ENCODE peak calls at places on chromosomes 12 and 14, in ten cellular contexts. F, J, H, P, M, D, U, G, T and C are unnamed samples. For H3K9me3, the result is how much of the 10 kb centered on the place peaks cover.

GRCh38 chr14:101884537-101885253 is 79.7 kb upstream of the DYNC1H1 start:
- DNase-seq in F (no peak), J (no peak), H (no peak), P (no peak), M (no peak), D (no peak), U (no peak), G (no peak), T (no peak), C (no peak)

GRCh38 chr14:69580009-69580577 is 5.4 kb upstream of the CCDC177 start:
- DNase-seq in F (no peak), J (peak), H (peak), P (no peak), M (peak), D (peak), U (no peak), G (no peak), T (no peak), C (no peak)

GRCh38 chr14:104639889-104640548 is 35.4 kb upstream of the TMEM179 start:
- DNase-seq in F (peak), J (peak), H (peak), P (peak), M (peak), D (peak), U (no peak), G (peak), T (peak), C (peak)

GRCh38 chr12:114885501-114885900 is 201.5 kb upstream of the TBX3 start:
- DNase-seq in F (no peak), J (no peak), H (no peak), P (no peak), M (no peak), D (no peak), U (no peak), G (no peak), T (no peak), C (no peak)

GRCh38 chr12:26318661-26319068 is 123.3 kb downstream of the SSPN start:
- DNase-seq in F (peak), J (no peak), H (peak), P (peak), M (peak), D (no peak), U (peak), G (peak), T (peak), C (no peak)

GRCh38 chr12:19220205-19220604 is 90.7 kb downstream of the PLEKHA5 start:
- DNase-seq in F (no peak), J (no peak), H (no peak), P (no peak), M (peak), D (no peak), U (no peak), G (no peak), T (no peak), C (no peak)

GRCh38 chr14:103819503-103820307 is 27.7 kb downstream of the PPP1R13B start:
- DNase-seq in F (peak), J (no peak), H (no peak), P (no peak), M (no peak), D (no peak), U (no peak), G (peak), T (no peak), C (no peak)

GRCh38 chr12:3129301-3130052 is 52.3 kb downstream of the TSPAN9 start:
- DNase-seq in F (no peak), J (peak), H (no peak), P (no peak), M (peak), D (peak), U (no peak), G (no peak), T (no peak), C (no peak)

GRCh38 chr12:93569656-93570551 is 2.6 kb upstream of the SOCS2 start:
- DNase-seq in F (peak), J (peak), H (peak), P (peak), M (peak), D (peak), U (peak), G (peak), T (peak), C (peak)

GRCh38 chr14:86796221-86797074 is 1196.5 kb downstream of the GALC start:
- DNase-seq in F (no peak), J (no peak), H (no peak), P (no peak), M (peak), D (no peak), U (no peak), G (no peak), T (no peak), C (no peak)

GRCh38 chr14:50943943-50944646 is at the start of gene PYGL:
- DNase-seq in F (peak), J (no peak), H (peak), P (peak), M (peak), D (peak), U (peak), G (peak), T (peak), C (no peak)

GRCh38 chr14:95311752-95312151 is 8.0 kb downstream of the CLMN start:
- DNase-seq in F (no peak), J (no peak), H (no peak), P (no peak), M (no peak), D (no peak), U (no peak), G (no peak), T (no peak), C (no peak)

GRCh38 chr14:101844752-101845151 is 83.2 kb downstream of the PPP2R5C start:
- DNase-seq in F (no peak), J (no peak), H (no peak), P (no peak), M (no peak), D (no peak), U (no peak), G (no peak), T (no peak), C (no peak)

GRCh38 chr12:12985817-12986408 is 14.2 kb downstream of the HEBP1 start:
- DNase-seq in F (no peak), J (no peak), H (peak), P (no peak), M (peak), D (no peak), U (no peak), G (no peak), T (peak), C (no peak)

GRCh38 chr12:96878704-96879103 is 28.4 kb upstream of the NEDD1 start:
- DNase-seq in F (no peak), J (no peak), H (no peak), P (no peak), M (peak), D (no peak), U (no peak), G (no peak), T (no peak), C (no peak)

GRCh38 chr12:88153959-88154358 is 11.9 kb downstream of the TMTC3 start:
- DNase-seq in F (no peak), J (no peak), H (no peak), P (no peak), M (peak), D (peak), U (no peak), G (no peak), T (no peak), C (no peak)

GRCh38 chr14:22339277-22339676 is 249.7 kb downstream of the DAD1 start:
- DNase-seq in F (peak), J (no peak), H (no peak), P (no peak), M (peak), D (no peak), U (peak), G (peak), T (peak), C (no peak)

GRCh38 chr12:114812858-114813761 is 129.1 kb upstream of the TBX3 start:
- DNase-seq in F (peak), J (no peak), H (no peak), P (no peak), M (peak), D (no peak), U (no peak), G (peak), T (no peak), C (no peak)

GRCh38 chr12:78555802-78556201 is 308.8 kb upstream of the SYT1 start:
- DNase-seq in F (no peak), J (no peak), H (no peak), P (no peak), M (no peak), D (no peak), U (no peak), G (no peak), T (no peak), C (no peak)

GRCh38 chr12:80040075-80040738 is 59.1 kb upstream of the OTOGL start:
- DNase-seq in F (no peak), J (no peak), H (no peak), P (no peak), M (peak), D (no peak), U (no peak), G (no peak), T (no peak), C (no peak)

GRCh38 chr12:65881965-65882413 is 57.7 kb downstream of the HMGA2 start:
- DNase-seq in F (peak), J (no peak), H (no peak), P (peak), M (peak), D (no peak), U (peak), G (peak), T (peak), C (no peak)

GRCh38 chr12:54352891-54353874 is 11.1 kb downstream of the GPR84 start:
- DNase-seq in F (peak), J (no peak), H (no peak), P (no peak), M (peak), D (no peak), U (no peak), G (peak), T (no peak), C (no peak)

GRCh38 chr14:26448181-26448855 is 149.5 kb downstream of the NOVA1 start:
- DNase-seq in F (no peak), J (no peak), H (no peak), P (peak), M (no peak), D (no peak), U (no peak), G (no peak), T (no peak), C (no peak)

GRCh38 chr12:58711968-58712367 is 208.3 kb downstream of the LRIG3 start:
- DNase-seq in F (no peak), J (no peak), H (no peak), P (no peak), M (peak), D (no peak), U (no peak), G (no peak), T (no peak), C (no peak)

GRCh38 chr12:17079251-17079909 is 473.4 kb upstream of the LMO3 start:
- DNase-seq in F (no peak), J (no peak), H (no peak), P (no peak), M (no peak), D (no peak), U (no peak), G (no peak), T (no peak), C (no peak)

GRCh38 chr14:52703225-52703624 is 3.8 kb upstream of the PSMC6 start:
- DNase-seq in F (no peak), J (no peak), H (peak), P (no peak), M (peak), D (no peak), U (no peak), G (no peak), T (peak), C (no peak)

GRCh38 chr14:101833045-101833444 is 71.5 kb downstream of the PPP2R5C start:
- DNase-seq in F (peak), J (no peak), H (no peak), P (no peak), M (no peak), D (no peak), U (no peak), G (no peak), T (no peak), C (no peak)

GRCh38 chr14:39459795-39460478 is 27.7 kb upstream of the FBXO33 start:
- DNase-seq in F (no peak), J (no peak), H (no peak), P (no peak), M (no peak), D (no peak), U (no peak), G (no peak), T (no peak), C (no peak)

GRCh38 chr12:71160585-71160984 is 2.8 kb upstream of the TSPAN8 start:
- DNase-seq in F (no peak), J (no peak), H (no peak), P (no peak), M (no peak), D (no peak), U (no peak), G (no peak), T (no peak), C (no peak)

GRCh38 chr12:121872546-121873223 is 14.0 kb upstream of the HPD start:
- DNase-seq in F (peak), J (no peak), H (no peak), P (no peak), M (peak), D (no peak), U (no peak), G (no peak), T (peak), C (no peak)

GRCh38 chr14:97726661-97727060 is 929.5 kb downstream of the VRK1 start:
- DNase-seq in F (no peak), J (no peak), H (no peak), P (no peak), M (no peak), D (no peak), U (no peak), G (no peak), T (no peak), C (no peak)

GRCh38 chr14:39364509-39364908 is 67.7 kb downstream of the FBXO33 start:
- DNase-seq in F (no peak), J (no peak), H (no peak), P (no peak), M (no peak), D (no peak), U (no peak), G (no peak), T (no peak), C (no peak)

GRCh38 chr14:95862243-95862642 is 14.4 kb upstream of the TUNAR start:
- DNase-seq in F (no peak), J (no peak), H (no peak), P (no peak), M (peak), D (no peak), U (no peak), G (no peak), T (no peak), C (no peak)

GRCh38 chr14:20512139-20512905 is 7.0 kb downstream of the RNASE10 start:
- DNase-seq in F (no peak), J (no peak), H (no peak), P (no peak), M (peak), D (no peak), U (no peak), G (no peak), T (no peak), C (no peak)

GRCh38 chr14:103526247-103526913 is 2.6 kb upstream of the TRMT61A start:
- DNase-seq in F (no peak), J (no peak), H (no peak), P (no peak), M (no peak), D (no peak), U (no peak), G (no peak), T (peak), C (no peak)

GRCh38 chr14:104190396-104191000 is 52.1 kb downstream of the KIF26A start:
- DNase-seq in F (no peak), J (no peak), H (no peak), P (no peak), M (no peak), D (no peak), U (no peak), G (no peak), T (no peak), C (no peak)

GRCh38 chr12:123107926-123108681 is 42.8 kb downstream of the PITPNM2 start:
- DNase-seq in F (no peak), J (no peak), H (no peak), P (no peak), M (no peak), D (no peak), U (peak), G (peak), T (no peak), C (no peak)

GRCh38 chr14:68794856-68795601 is 2.2 kb upstream of the ZFP36L1 start:
- DNase-seq in F (peak), J (peak), H (peak), P (peak), M (peak), D (peak), U (no peak), G (peak), T (peak), C (no peak)

GRCh38 chr12:105212431-105212830 is 23.5 kb downstream of the APPL2 start:
- DNase-seq in F (no peak), J (no peak), H (no peak), P (no peak), M (peak), D (no peak), U (no peak), G (no peak), T (no peak), C (no peak)
- H3K9me3 ChIP-seq in F (under half), J (under half), H (under half), P (under half), M (under half), D (under half), U (under half), G (under half), T (under half), C (under half)

GRCh38 chr12:124940143-124940392 is 25.6 kb upstream of the UBC start:
- DNase-seq in F (no peak), J (no peak), H (no peak), P (no peak), M (no peak), D (no peak), U (no peak), G (no peak), T (no peak), C (no peak)

GRCh38 chr12:124938606-124939427 is 24.4 kb upstream of the UBC start:
- DNase-seq in F (peak), J (peak), H (peak), P (peak), M (peak), D (peak), U (no peak), G (peak), T (peak), C (peak)

GRCh38 chr12:124940393-124941169 is 26.1 kb upstream of the UBC start:
- DNase-seq in F (peak), J (peak), H (peak), P (peak), M (peak), D (peak), U (peak), G (peak), T (peak), C (peak)

GRCh38 chr12:124939428-124940142 is 25.1 kb upstream of the UBC start:
- DNase-seq in F (peak), J (peak), H (peak), P (peak), M (peak), D (peak), U (peak), G (peak), T (peak), C (peak)

DNA sequence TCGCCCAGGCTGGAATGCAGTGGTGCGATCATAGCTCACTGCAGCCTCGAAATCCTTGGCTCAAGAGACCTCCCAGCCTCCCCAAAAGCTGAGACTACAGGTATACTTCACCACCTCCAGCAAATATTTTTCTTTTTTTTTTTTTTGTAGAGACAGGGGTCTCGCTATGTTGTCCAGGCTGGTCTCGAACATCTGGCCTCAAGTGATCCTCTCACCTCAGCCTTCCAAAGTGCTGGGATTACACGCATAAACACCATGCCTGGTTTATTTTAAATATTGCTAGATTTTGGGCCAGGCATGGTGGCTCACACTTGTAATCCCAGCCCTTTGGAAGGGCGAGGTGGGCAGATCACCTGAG is 26.7 kb upstream of the UBC start:
- DNase-seq in F (no peak), J (no peak), H (no peak), P (no peak), M (no peak), D (no peak), U (no peak), G (no peak), T (no peak), C (no peak)
- H3K27ac ChIP-seq in F (peak), J (peak), H (peak), P (peak), M (peak), D (peak), U (peak), G (peak), T (peak), C (peak)

DNA sequence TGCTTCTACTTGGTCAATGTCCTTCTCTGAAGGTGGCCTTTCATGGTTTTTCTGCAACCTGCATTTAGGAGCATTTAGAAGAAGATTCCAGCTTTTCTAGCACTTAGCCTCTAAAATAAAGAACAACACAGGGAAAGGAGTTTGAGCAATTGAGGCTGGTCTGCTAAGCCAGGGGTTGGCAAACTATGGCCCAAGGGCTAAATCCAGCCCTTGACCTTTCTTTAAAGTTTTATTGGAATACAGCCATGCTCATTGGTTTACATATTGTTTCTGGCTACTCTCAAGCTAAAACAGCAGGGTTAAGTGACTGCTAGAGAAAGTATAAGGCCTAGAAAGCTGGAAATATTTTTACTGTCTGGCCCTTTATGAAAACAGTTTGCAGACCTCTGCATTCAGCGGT is 39.3 kb downstream of the SPRING1 start:
- DNase-seq in F (no peak), J (no peak), H (no peak), P (no peak), M (no peak), D (no peak), U (no peak), G (no peak), T (no peak), C (no peak)
- TF ChIP-seq CTCF in F (no peak), J (no peak), H (no peak), P (no peak), M (no peak), D (no peak), U (no peak), G (no peak), T (no peak), C (no peak)

DNA sequence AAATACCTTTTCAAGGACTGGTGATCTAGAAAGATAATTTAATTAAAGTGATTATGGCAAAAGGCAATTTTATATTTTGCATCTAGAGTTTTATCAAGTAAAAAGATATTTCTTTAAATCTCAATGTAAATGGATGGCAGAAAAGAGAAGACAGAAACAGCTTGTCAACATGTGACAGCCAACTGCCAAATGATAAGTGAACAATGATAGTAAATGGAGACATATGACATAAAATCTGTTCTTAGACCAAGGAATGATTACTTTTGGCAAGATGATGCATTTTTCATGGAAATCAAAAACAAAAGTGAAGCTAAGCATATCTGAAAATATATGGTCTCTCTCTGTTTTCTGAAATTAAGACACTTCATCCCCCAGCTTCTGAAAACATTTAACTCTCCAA is 1730.7 kb upstream of the FLRT2 start:
- DNase-seq in F (no peak), J (no peak), H (no peak), P (no peak), M (no peak), D (no peak), U (no peak), G (no peak), T (no peak), C (no peak)
- H3K9me3 ChIP-seq in F (under half), J (under half), H (under half), P (under half), M (under half), D (under half), U (under half), G (under half), T (under half), C (under half)